ENCODE peak calls at places on chromosomes 13 and 19, in nine cellular contexts. Y is cardiac fibroblast, O is uterus, A is heart left ventricle, K is astrocyte, M is WERI-Rb-1, C is retinal pigment epithelial cell, Q is mammary epithelial cell, W is spleen. B is an unnamed sample.

GRCh38 chr19:13207237-13208130 is 57.3 kb downstream of the IER2 start:
- DNase-seq in Y (peak), O (peak), A (peak), K (no peak), M (no peak), C (no peak), Q (no peak), W (peak), B (no peak)

GRCh38 chr19:46614114-46614701 is 10.7 kb downstream of the PTGIR start:
- DNase-seq in Y (peak), O (peak), A (peak), K (peak), M (peak), C (no peak), Q (peak), W (peak), B (peak)

GRCh38 chr19:33456845-33457220 is 64.8 kb downstream of the PEPD start:
- DNase-seq in Y (no peak), O (no peak), A (peak), K (no peak), M (no peak), C (no peak), Q (no peak), W (peak), B (no peak)

GRCh38 chr19:17075860-17076538 is 422 bp downstream of the MYO9B start:
- DNase-seq in Y (no peak), O (peak), A (peak), K (no peak), M (peak), C (no peak), Q (peak), W (peak), B (no peak)

GRCh38 chr13:44938854-44939253 is 50.4 kb downstream of the NUFIP1 start:
- DNase-seq in Y (no peak), O (no peak), A (no peak), K (no peak), M (no peak), C (no peak), Q (no peak), W (no peak), B (no peak)

GRCh38 chr19:29001922-29002247 is 211.1 kb downstream of the UQCRFS1 start:
- DNase-seq in Y (no peak), O (no peak), A (no peak), K (no peak), M (no peak), C (no peak), Q (no peak), W (no peak), B (no peak)

GRCh38 chr19:17677002-17677401 is 11.2 kb downstream of the UNC13A start:
- DNase-seq in Y (no peak), O (no peak), A (no peak), K (no peak), M (peak), C (no peak), Q (no peak), W (no peak), B (no peak)

GRCh38 chr13:113157929-113158747 is at the start of gene PROZ:
- DNase-seq in Y (no peak), O (no peak), A (no peak), K (no peak), M (no peak), C (no peak), Q (no peak), W (no peak), B (no peak)

GRCh38 chr13:75181906-75182305 is 300.1 kb downstream of the TBC1D4 start:
- DNase-seq in Y (peak), O (no peak), A (no peak), K (peak), M (no peak), C (peak), Q (peak), W (no peak), B (no peak)

GRCh38 chr19:7468840-7469239 is 20.0 kb downstream of the PEX11G start:
- DNase-seq in Y (no peak), O (no peak), A (no peak), K (no peak), M (no peak), C (no peak), Q (no peak), W (no peak), B (no peak)

GRCh38 chr19:43765109-43765876 is 10.5 kb upstream of the SMG9 start:
- DNase-seq in Y (peak), O (peak), A (peak), K (peak), M (no peak), C (no peak), Q (peak), W (peak), B (no peak)

GRCh38 chr13:27925220-27925991 is 5.6 kb downstream of the PDX1 start:
- DNase-seq in Y (no peak), O (no peak), A (no peak), K (no peak), M (no peak), C (no peak), Q (no peak), W (no peak), B (no peak)

GRCh38 chr19:31882709-31883108 is 462.7 kb upstream of the ZNF507 start:
- DNase-seq in Y (no peak), O (no peak), A (no peak), K (no peak), M (peak), C (no peak), Q (no peak), W (no peak), B (no peak)

GRCh38 chr13:40433577-40433976 is 232.9 kb downstream of the FOXO1 start:
- DNase-seq in Y (peak), O (no peak), A (no peak), K (no peak), M (no peak), C (no peak), Q (no peak), W (peak), B (no peak)

GRCh38 chr19:45293682-45294081 is 29.0 kb downstream of the CKM start:
- DNase-seq in Y (no peak), O (no peak), A (no peak), K (no peak), M (no peak), C (no peak), Q (peak), W (no peak), B (no peak)

GRCh38 chr13:95226932-95227718 is 74.1 kb downstream of the ABCC4 start:
- DNase-seq in Y (no peak), O (no peak), A (no peak), K (no peak), M (no peak), C (no peak), Q (no peak), W (no peak), B (no peak)

GRCh38 chr19:15378529-15379082 is 981 bp downstream of the AKAP8 start:
- DNase-seq in Y (peak), O (no peak), A (peak), K (peak), M (peak), C (peak), Q (peak), W (peak), B (no peak)

GRCh38 chr19:34193439-34193838 is 21.1 kb downstream of the LSM14A start:
- DNase-seq in Y (no peak), O (no peak), A (no peak), K (no peak), M (no peak), C (no peak), Q (no peak), W (no peak), B (no peak)

GRCh38 chr19:489418-490196 is 6.7 kb upstream of the MADCAM1 start:
- DNase-seq in Y (peak), O (peak), A (no peak), K (peak), M (no peak), C (no peak), Q (no peak), W (no peak), B (no peak)

GRCh38 chr19:46909356-46909755 is 48.6 kb downstream of the ARHGAP35 start:
- DNase-seq in Y (no peak), O (no peak), A (no peak), K (no peak), M (no peak), C (no peak), Q (no peak), W (no peak), B (no peak)

GRCh38 chr19:10565028-10565566 is 713 bp downstream of the KRI1 start:
- DNase-seq in Y (peak), O (peak), A (no peak), K (no peak), M (peak), C (no peak), Q (no peak), W (no peak), B (no peak)
- TF ChIP-seq CTCF in Y (peak), O (peak), A (no peak), K (peak), M (peak), C (peak), Q (peak), W (no peak), B (no peak)

DNA sequence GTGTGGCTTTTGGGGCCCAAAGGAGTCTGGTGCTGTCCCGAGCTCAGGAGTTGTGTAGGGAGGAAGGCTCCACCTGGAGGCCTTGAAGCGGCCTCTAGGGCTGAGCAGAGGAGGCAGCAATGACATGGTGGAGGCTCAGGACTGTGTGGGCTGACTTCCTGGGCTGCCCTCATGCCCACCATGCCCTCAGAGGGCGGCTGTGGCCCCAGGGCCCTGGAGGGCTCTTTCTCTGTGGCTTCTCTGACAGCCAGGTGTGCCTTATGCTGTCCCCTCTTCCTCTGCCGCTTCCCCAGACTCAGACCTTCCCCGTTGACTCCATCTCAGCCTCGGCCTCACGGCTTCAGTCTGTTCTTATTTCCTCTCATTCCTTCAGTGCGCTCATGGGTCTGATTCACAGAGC is 35.5 kb upstream of the ANKRD10 start:
- DNase-seq in Y (no peak), O (no peak), A (no peak), K (no peak), M (no peak), C (no peak), Q (no peak), W (no peak), B (no peak)
- TF ChIP-seq CTCF in Y (no peak), O (no peak), A (no peak), K (no peak), M (no peak), C (no peak), Q (no peak), W (no peak), B (no peak)

GRCh38 chr13:101453784-101454201 is 1.3 kb downstream of the ITGBL1 start:
- DNase-seq in Y (no peak), O (no peak), A (peak), K (no peak), M (no peak), C (no peak), Q (peak), W (no peak), B (no peak)
- TF ChIP-seq CTCF in Y (no peak), O (no peak), A (no peak), K (no peak), M (no peak), C (no peak), Q (no peak), W (no peak), B (no peak)

DNA sequence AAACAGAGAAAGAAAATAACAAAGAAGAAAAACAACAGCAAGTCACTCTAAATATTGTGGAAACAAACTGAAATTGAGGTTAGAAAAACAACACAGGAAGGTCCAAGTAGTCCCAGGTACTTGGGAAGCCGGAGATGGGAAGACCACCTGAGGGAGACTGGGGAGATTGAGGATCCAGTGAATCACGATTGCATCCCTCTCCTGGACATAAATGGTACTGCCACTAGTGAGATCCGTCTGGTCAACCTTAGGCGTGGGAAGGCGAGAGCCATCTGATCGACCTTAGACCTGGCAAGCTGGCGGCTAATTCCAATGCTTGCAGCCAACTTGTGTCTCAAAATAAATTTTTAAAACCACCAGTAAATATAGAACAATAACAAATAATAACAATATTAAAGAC is 81.9 kb downstream of the ZNF726 start:
- DNase-seq in Y (peak), O (no peak), A (no peak), K (no peak), M (no peak), C (no peak), Q (no peak), W (no peak), B (no peak)
- TF ChIP-seq CTCF in Y (peak), O (no peak), A (peak), K (peak), M (peak), C (peak), Q (peak), W (no peak), B (peak)

GRCh38 chr13:20492641-20493040 is 33.0 kb downstream of the CRYL1 start:
- DNase-seq in Y (peak), O (no peak), A (no peak), K (peak), M (peak), C (no peak), Q (peak), W (no peak), B (no peak)
- TF ChIP-seq CTCF in Y (peak), O (no peak), A (peak), K (peak), M (peak), C (peak), Q (peak), W (no peak), B (no peak)

GRCh38 chr19:39310558-39311311 is 9.9 kb downstream of the LRFN1 start:
- DNase-seq in Y (peak), O (no peak), A (no peak), K (peak), M (no peak), C (no peak), Q (no peak), W (peak), B (no peak)

GRCh38 chr19:39306075-39306474 is 9.9 kb downstream of the IFNL1 start:
- DNase-seq in Y (no peak), O (no peak), A (no peak), K (no peak), M (no peak), C (no peak), Q (no peak), W (no peak), B (no peak)

GRCh38 chr19:39308531-39309304 is 11.9 kb downstream of the LRFN1 start:
- DNase-seq in Y (no peak), O (no peak), A (no peak), K (no peak), M (peak), C (no peak), Q (no peak), W (peak), B (no peak)

GRCh38 chr19:39307233-39307821 is 11.1 kb downstream of the IFNL1 start:
- DNase-seq in Y (peak), O (no peak), A (no peak), K (no peak), M (no peak), C (no peak), Q (no peak), W (peak), B (peak)

GRCh38 chr19:39307822-39308530 is 11.8 kb downstream of the IFNL1 start:
- DNase-seq in Y (no peak), O (no peak), A (no peak), K (no peak), M (no peak), C (no peak), Q (no peak), W (peak), B (no peak)
- TF ChIP-seq CTCF in Y (no peak), O (no peak), A (no peak), K (no peak), M (no peak), C (no peak), Q (no peak), W (no peak), B (no peak)

DNA sequence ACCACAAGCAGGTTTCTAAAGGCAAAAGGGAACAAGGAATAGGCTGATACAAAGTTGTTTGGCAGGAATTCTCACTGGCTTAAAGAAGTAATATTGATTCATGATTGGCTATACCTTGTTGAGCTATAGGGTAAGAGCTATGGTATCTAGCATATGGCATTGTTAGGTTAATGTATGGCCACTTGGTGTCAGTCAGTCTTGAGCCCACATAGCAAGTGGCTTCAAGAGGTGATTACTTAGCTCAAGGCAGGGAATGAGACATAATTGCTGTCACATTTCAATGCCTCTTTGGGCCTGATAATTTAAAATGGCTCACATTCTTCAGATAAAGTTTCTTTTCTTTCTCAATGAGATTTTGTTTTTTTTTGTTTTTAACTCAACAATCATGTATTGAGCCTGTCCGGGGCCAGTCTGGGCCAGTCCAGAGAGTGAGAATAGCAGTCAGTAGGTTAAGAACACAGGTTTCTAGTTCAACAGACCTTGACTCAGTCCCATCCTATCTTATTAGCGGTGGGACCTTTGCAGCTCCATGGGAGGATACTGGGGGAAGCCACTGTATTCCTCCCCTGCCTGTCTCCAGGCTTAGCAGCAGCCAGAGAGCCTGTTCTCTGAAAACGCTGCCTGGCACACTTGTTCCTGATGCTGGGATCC is 45.8 kb upstream of the RCBTB2 start:
- DNase-seq in Y (no peak), O (no peak), A (no peak), K (no peak), M (no peak), C (no peak), Q (no peak), W (no peak), B (no peak)
- TF ChIP-seq CTCF in Y (no peak), O (no peak), A (no peak), K (no peak), M (no peak), C (no peak), Q (no peak), W (no peak), B (no peak)

GRCh38 chr13:80695841-80696240 is 354.9 kb upstream of the SPRY2 start:
- DNase-seq in Y (no peak), O (no peak), A (no peak), K (no peak), M (no peak), C (no peak), Q (no peak), W (no peak), B (no peak)

GRCh38 chr13:80684525-80685017 is 343.6 kb upstream of the SPRY2 start:
- DNase-seq in Y (no peak), O (no peak), A (no peak), K (no peak), M (no peak), C (no peak), Q (no peak), W (no peak), B (no peak)

GRCh38 chr13:80685942-80686341 is 345.0 kb upstream of the SPRY2 start:
- DNase-seq in Y (no peak), O (no peak), A (no peak), K (no peak), M (no peak), C (no peak), Q (no peak), W (no peak), B (no peak)

DNA sequence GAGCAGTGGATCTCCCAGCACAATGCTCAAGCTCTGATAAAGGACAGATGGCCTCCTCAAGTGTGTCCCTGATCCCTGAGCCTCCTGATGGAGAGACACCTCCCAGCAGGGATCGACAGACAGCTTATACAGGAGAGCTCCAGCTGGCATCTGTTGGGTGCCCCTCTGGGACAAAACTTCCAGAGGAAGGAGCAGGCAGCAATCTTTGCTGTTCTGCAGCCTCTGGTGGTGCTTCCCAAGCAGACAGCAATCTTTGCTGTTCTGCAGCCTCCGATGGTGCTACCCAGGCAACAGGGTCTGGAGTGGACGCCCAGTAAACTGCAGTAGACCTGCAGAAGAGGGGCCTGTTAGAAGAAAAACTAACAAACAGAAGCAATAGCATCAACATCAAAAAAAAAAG is 349.3 kb upstream of the SPRY2 start:
- DNase-seq in Y (no peak), O (no peak), A (no peak), K (no peak), M (peak), C (no peak), Q (no peak), W (peak), B (no peak)
- TF ChIP-seq CTCF in Y (no peak), O (no peak), A (no peak), K (no peak), M (no peak), C (no peak), Q (no peak), W (no peak), B (no peak)

DNA sequence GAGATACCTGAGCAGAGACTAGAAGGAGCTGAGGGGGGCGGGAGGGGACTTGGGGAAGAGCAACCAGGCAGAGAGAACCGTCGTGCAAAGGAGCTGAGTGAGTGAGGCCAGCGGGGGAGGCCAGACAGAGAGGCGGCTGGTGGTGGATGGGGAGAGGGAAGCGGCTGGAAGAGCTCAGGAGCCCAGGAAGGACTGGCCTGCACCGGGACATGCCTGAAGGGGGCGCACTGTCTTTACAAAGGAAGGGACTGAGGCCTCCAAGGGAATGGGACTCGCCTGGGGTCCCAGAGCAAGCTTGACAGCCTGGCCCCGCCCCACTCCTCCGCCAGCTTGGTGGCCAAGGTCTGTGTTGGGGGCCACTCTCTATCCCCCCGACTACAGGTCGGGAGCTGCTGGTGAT is 14.9 kb downstream of the ONECUT3 start:
- DNase-seq in Y (peak), O (no peak), A (no peak), K (no peak), M (peak), C (no peak), Q (no peak), W (no peak), B (no peak)
- TF ChIP-seq CTCF in Y (peak), O (no peak), A (no peak), K (no peak), M (peak), C (peak), Q (peak), W (no peak), B (no peak)

GRCh38 chr13:76778906-76779305 is 107.3 kb downstream of the KCTD12 start:
- DNase-seq in Y (no peak), O (no peak), A (no peak), K (peak), M (no peak), C (peak), Q (no peak), W (no peak), B (no peak)

GRCh38 chr13:76783798-76784197 is 102.4 kb downstream of the KCTD12 start:
- DNase-seq in Y (no peak), O (no peak), A (no peak), K (no peak), M (no peak), C (no peak), Q (peak), W (no peak), B (no peak)
- TF ChIP-seq CTCF in Y (no peak), O (no peak), A (no peak), K (no peak), M (no peak), C (no peak), Q (no peak), W (no peak), B (no peak)